ENCODE peak calls at places on chromosomes 16 and 17, in four cellular contexts. One of them, this sample, is unnamed.

GRCh38 chr17:15651583-15652110 is 32.1 kb upstream of the FBXW10B start:
- DNase-seq in lung microvascular endothelial cell: peak
- DNase-seq in left ventricle myocardium superior: peak
- DNase-seq in foreskin melanocyte: peak
- DNase-seq in this sample: peak

GRCh38 chr17:2050871-2051387 is 4.0 kb upstream of the HIC1 start:
- DNase-seq in foreskin melanocyte: no peak
- DNase-seq in lung microvascular endothelial cell: peak
- DNase-seq in left ventricle myocardium superior: peak
- DNase-seq in this sample: no peak

GRCh38 chr17:68511671-68512246 is 471 bp upstream of the PRKAR1A start:
- DNase-seq in lung microvascular endothelial cell: peak
- DNase-seq in foreskin melanocyte: peak
- DNase-seq in left ventricle myocardium superior: peak
- DNase-seq in this sample: peak

GRCh38 chr17:33090806-33091205 is 99.2 kb downstream of the SPACA3 start:
- DNase-seq in foreskin melanocyte: no peak
- DNase-seq in left ventricle myocardium superior: no peak
- DNase-seq in lung microvascular endothelial cell: no peak
- DNase-seq in this sample: no peak

GRCh38 chr16:30541502-30542329 is 7.1 kb upstream of the ZNF747 start:
- DNase-seq in left ventricle myocardium superior: no peak
- DNase-seq in lung microvascular endothelial cell: no peak
- DNase-seq in foreskin melanocyte: no peak
- DNase-seq in this sample: no peak

GRCh38 chr17:14918540-14918939 is 346.6 kb downstream of the PMP22 start:
- DNase-seq in left ventricle myocardium superior: no peak
- DNase-seq in lung microvascular endothelial cell: no peak
- DNase-seq in foreskin melanocyte: no peak
- DNase-seq in this sample: no peak

GRCh38 chr17:78110363-78111011 is 18.1 kb downstream of the TMC6 start:
- DNase-seq in left ventricle myocardium superior: peak
- DNase-seq in foreskin melanocyte: no peak
- DNase-seq in lung microvascular endothelial cell: no peak
- DNase-seq in this sample: no peak

GRCh38 chr17:79207957-79208356 is 133.3 kb downstream of the ENGASE start:
- DNase-seq in foreskin melanocyte: no peak
- DNase-seq in lung microvascular endothelial cell: no peak
- DNase-seq in left ventricle myocardium superior: no peak
- DNase-seq in this sample: no peak

GRCh38 chr16:872436-873242 is 72.1 kb upstream of the GNG13 start:
- DNase-seq in left ventricle myocardium superior: peak
- DNase-seq in lung microvascular endothelial cell: no peak
- DNase-seq in foreskin melanocyte: no peak
- DNase-seq in this sample: no peak

GRCh38 chr16:79437764-79438728 is 162.5 kb downstream of the MAF start:
- DNase-seq in left ventricle myocardium superior: peak
- DNase-seq in foreskin melanocyte: peak
- DNase-seq in lung microvascular endothelial cell: no peak
- DNase-seq in this sample: peak